ENCODE peak calls at places on chromosomes 16 and 17, in seven cellular contexts. P, V, I, O, S, E and F are unnamed samples.
A peak's percentile ranks its signal among the peaks of the same experiment; 100 is the strongest.

GRCh38 chr17:39271546-39271945 is 45.8 kb upstream of the STAC2 start:
- DNase-seq in P (no peak), V (no peak), I (no peak), O (no peak), S (no peak), E (no peak), F (no peak)

GRCh38 chr16:67936124-67936875 is at the start of gene PSMB10:
- DNase-seq in P (no peak), V (peak; percentile 83), I (peak; percentile 72), O (peak; percentile 56), S (peak; percentile 56), E (peak; percentile 85), F (no peak)

GRCh38 chr17:67421869-67422273 is 44.8 kb downstream of the PITPNC1 start:
- DNase-seq in P (peak; percentile 81), V (peak; percentile 65), I (peak; percentile 59), O (no peak), S (no peak), E (no peak), F (peak; percentile 94)

GRCh38 chr16:2858245-2859025 is 465 bp upstream of the PRSS22 start:
- DNase-seq in P (no peak), V (peak; percentile 88), I (no peak), O (no peak), S (no peak), E (no peak), F (no peak)

GRCh38 chr16:30953111-30953510 is 4.2 kb downstream of the ORAI3 start:
- DNase-seq in P (no peak), V (no peak), I (no peak), O (no peak), S (no peak), E (no peak), F (no peak)

GRCh38 chr17:9195346-9195870 is 174.1 kb downstream of the NTN1 start:
- DNase-seq in P (no peak), V (no peak), I (no peak), O (no peak), S (no peak), E (no peak), F (no peak)

GRCh38 chr17:39069114-39069756 is 82.2 kb downstream of the PLXDC1 start:
- DNase-seq in P (peak; percentile 52), V (no peak), I (peak; percentile 26), O (no peak), S (no peak), E (no peak), F (no peak)

GRCh38 chr17:66422181-66422580 is 119.8 kb downstream of the PRKCA start:
- DNase-seq in P (no peak), V (no peak), I (no peak), O (no peak), S (no peak), E (no peak), F (no peak)

GRCh38 chr16:85819245-85819644 is 19.8 kb downstream of the COX4I1 start:
- DNase-seq in P (peak; percentile 73), V (peak; percentile 94), I (peak; percentile 81), O (peak; percentile 75), S (peak; percentile 42), E (peak; percentile 92), F (peak; percentile 64)

GRCh38 chr17:32882734-32883133 is 5.8 kb upstream of the MYO1D start:
- DNase-seq in P (no peak), V (no peak), I (peak; percentile 21), O (no peak), S (no peak), E (no peak), F (no peak)

GRCh38 chr16:12900599-12901203 is 697 bp upstream of the SHISA9 start:
- DNase-seq in P (no peak), V (no peak), I (no peak), O (no peak), S (no peak), E (peak; percentile 72), F (no peak)

GRCh38 chr17:65095465-65095864 is 38.9 kb upstream of the GNA13 start:
- DNase-seq in P (no peak), V (no peak), I (no peak), O (no peak), S (no peak), E (no peak), F (no peak)

GRCh38 chr17:29510953-29511352 is 55.9 kb downstream of the ABHD15 start:
- DNase-seq in P (no peak), V (no peak), I (no peak), O (no peak), S (no peak), E (no peak), F (no peak)

GRCh38 chr17:27756467-27757371 is 43.6 kb downstream of the NOS2 start:
- DNase-seq in P (peak; percentile 24), V (peak; percentile 58), I (peak; percentile 34), O (peak; percentile 35), S (peak; percentile 39), E (no peak), F (peak; percentile 30)

GRCh38 chr16:47872228-47872627 is 283.6 kb downstream of the ABCC12 start:
- DNase-seq in P (no peak), V (no peak), I (no peak), O (no peak), S (no peak), E (no peak), F (no peak)

GRCh38 chr16:3094289-3095027 is 4.6 kb downstream of the ZSCAN10 start:
- DNase-seq in P (peak; percentile 63), V (peak; percentile 67), I (no peak), O (no peak), S (no peak), E (no peak), F (peak; percentile 30)

GRCh38 chr17:64315032-64315490 is 52.0 kb upstream of the TEX2 start:
- DNase-seq in P (no peak), V (peak; percentile 69), I (peak; percentile 72), O (peak; percentile 95), S (peak; percentile 93), E (peak; percentile 96), F (no peak)

GRCh38 chr17:65055280-65055707 is 1.2 kb downstream of the GNA13 start:
- DNase-seq in P (peak; percentile 31), V (no peak), I (no peak), O (no peak), S (no peak), E (no peak), F (peak; percentile 37)

GRCh38 chr17:9529033-9529748 is 46.4 kb downstream of the STX8 start:
- DNase-seq in P (no peak), V (no peak), I (no peak), O (no peak), S (no peak), E (no peak), F (no peak)

GRCh38 chr17:44911133-44912001 is 3.9 kb downstream of the GFAP start:
- DNase-seq in P (peak; percentile 35), V (peak; percentile 74), I (peak; percentile 77), O (peak; percentile 58), S (peak; percentile 49), E (peak; percentile 87), F (peak; percentile 61)

GRCh38 chr16:69906838-69907301 is 44.3 kb upstream of the CLEC18A start:
- DNase-seq in P (no peak), V (no peak), I (no peak), O (no peak), S (no peak), E (no peak), F (no peak)

GRCh38 chr17:50147841-50148225 is 2.6 kb downstream of the PPP1R9B start:
- DNase-seq in P (no peak), V (no peak), I (no peak), O (no peak), S (no peak), E (no peak), F (no peak)
- H3K27ac ChIP-seq in P (peak overlapping the region; percentile 79), V (peak overlapping the region; percentile 91), I (peak overlapping the region; percentile 93), O (peak overlapping the region; percentile 73), S (peak overlapping the region; percentile 94), E (peak overlapping the region; percentile 39), F (peak overlapping the region; percentile 71)

DNA sequence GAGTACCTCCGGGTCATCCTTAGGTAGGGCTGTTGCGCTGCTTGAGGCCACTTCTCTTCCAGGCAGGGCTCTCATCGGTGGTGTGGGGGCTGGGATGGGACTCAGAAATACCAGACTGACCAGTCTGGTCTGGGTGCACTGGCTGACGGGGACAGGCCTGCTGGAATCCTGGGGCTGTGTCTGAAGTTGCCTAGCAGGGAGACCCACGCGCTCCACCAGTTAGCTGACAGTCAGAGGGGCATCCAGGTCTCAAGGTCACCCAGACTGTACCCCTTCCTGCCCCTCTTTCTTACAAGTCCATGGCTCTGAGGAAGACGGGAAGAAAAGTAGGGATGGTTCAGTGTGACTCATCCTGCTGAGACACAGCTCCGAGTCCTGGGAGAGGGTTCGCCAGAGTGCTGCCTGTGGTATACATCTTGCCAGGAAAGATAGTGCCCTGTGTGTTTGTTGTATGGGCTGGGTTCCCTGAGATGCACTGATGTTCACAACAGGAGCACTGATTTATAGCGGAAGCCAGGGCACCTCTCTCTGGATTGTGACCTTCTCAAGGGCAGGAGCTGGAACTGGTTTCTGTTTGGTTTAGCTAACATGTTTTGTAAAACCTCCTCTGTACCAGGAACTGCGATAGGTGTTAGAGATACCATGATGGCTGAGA is 97.7 kb downstream of the OR1D5 start:
- DNase-seq in P (no peak), V (no peak), I (no peak), O (no peak), S (no peak), E (no peak), F (no peak)
- H3K4me1 ChIP-seq in P (no peaks in the 10 kb centered on the region), V (no peaks in the 10 kb centered on the region), I (peaks cover 5% of the 10 kb centered on the region), O (no peaks in the 10 kb centered on the region), S (no peaks in the 10 kb centered on the region), E (no peaks in the 10 kb centered on the region), F (no peaks in the 10 kb centered on the region)

GRCh38 chr16:5500526-5500925 is 402.9 kb upstream of the EEF2KMT start:
- DNase-seq in P (no peak), V (no peak), I (no peak), O (no peak), S (no peak), E (no peak), F (no peak)
- H3K27ac ChIP-seq in P (no peak overlapping the region), V (no peak overlapping the region), I (no peak overlapping the region), O (no peak overlapping the region), S (no peak overlapping the region), E (no peak overlapping the region), F (no peak overlapping the region)

GRCh38 chr16:17448640-17449638 is 21.8 kb downstream of the XYLT1 start:
- DNase-seq in P (peak; percentile 48), V (no peak), I (no peak), O (peak; percentile 31), S (no peak), E (no peak), F (peak; percentile 24)

GRCh38 chr16:17444658-17445057 is 26.1 kb downstream of the XYLT1 start:
- DNase-seq in P (no peak), V (no peak), I (no peak), O (no peak), S (no peak), E (no peak), F (no peak)

GRCh38 chr16:17446661-17447060 is 24.1 kb downstream of the XYLT1 start:
- DNase-seq in P (no peak), V (no peak), I (peak; percentile 43), O (no peak), S (no peak), E (no peak), F (no peak)

GRCh38 chr16:17445421-17445820 is 25.3 kb downstream of the XYLT1 start:
- DNase-seq in P (no peak), V (no peak), I (no peak), O (no peak), S (no peak), E (no peak), F (no peak)

DNA sequence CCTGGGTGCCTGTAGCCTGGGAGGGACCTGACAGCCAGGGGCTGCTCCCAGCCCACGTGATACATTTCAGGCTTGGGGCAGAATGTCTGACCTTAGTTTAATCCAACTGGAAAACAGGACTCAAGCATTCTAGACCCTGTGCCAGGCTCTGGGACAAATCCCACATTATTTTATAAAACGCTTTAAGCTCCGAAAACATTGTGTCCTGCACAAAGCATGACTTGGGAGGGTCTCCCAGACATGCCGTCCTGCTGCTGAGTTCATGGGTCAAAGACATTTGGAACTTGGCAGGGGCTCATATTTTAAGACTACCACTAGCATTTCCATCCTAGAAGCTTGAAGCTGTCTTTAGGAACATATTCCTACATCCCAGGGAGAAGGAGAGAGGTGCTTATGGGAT is 23.5 kb downstream of the XYLT1 start:
- DNase-seq in P (no peak), V (no peak), I (no peak), O (no peak), S (no peak), E (no peak), F (no peak)
- H3K4me1 ChIP-seq in P (peaks cover 66% of the 10 kb centered on the region), V (no peaks in the 10 kb centered on the region), I (peaks cover 20% of the 10 kb centered on the region), O (peaks cover 3% of the 10 kb centered on the region), S (no peaks in the 10 kb centered on the region), E (no peaks in the 10 kb centered on the region), F (peaks cover 44% of the 10 kb centered on the region)